ENCODE peak calls at places on chromosomes 11 and 22, in six cellular contexts. P, B, R, W, J and A are unnamed samples.
A peak's percentile ranks its signal among the peaks of the same experiment; 100 is the strongest.

GRCh38 chr11:64146036-64146943 is 19.6 kb downstream of the MACROD1 start:
- DNase-seq in P (peak; percentile 64), B (peak; percentile 45), R (peak; percentile 43), W (peak; percentile 37), J (peak; percentile 21), A (peak; percentile 33)

GRCh38 chr11:65468874-65469333 is 29.9 kb upstream of the MALAT1 start:
- DNase-seq in P (peak; percentile 96), B (peak; percentile 58), R (peak; percentile 34), W (no peak), J (no peak), A (peak; percentile 71)

GRCh38 chr11:43581370-43582023 is 99.0 kb upstream of the HSD17B12 start:
- DNase-seq in P (no peak), B (no peak), R (no peak), W (no peak), J (no peak), A (no peak)

GRCh38 chr11:47499160-47499559 is 50.2 kb upstream of the RAPSN start:
- DNase-seq in P (no peak), B (no peak), R (no peak), W (no peak), J (no peak), A (no peak)

GRCh38 chr11:6443269-6444003 is 2.6 kb upstream of the HPX start:
- DNase-seq in P (peak; percentile 58), B (peak; percentile 54), R (peak; percentile 44), W (peak; percentile 50), J (peak; percentile 43), A (no peak)

GRCh38 chr11:117664897-117665296 is 132.1 kb downstream of the DSCAML1 start:
- DNase-seq in P (no peak), B (no peak), R (no peak), W (no peak), J (no peak), A (no peak)

GRCh38 chr11:9103542-9104276 is 12.3 kb upstream of the SCUBE2 start:
- DNase-seq in P (peak; percentile 14), B (no peak), R (no peak), W (no peak), J (no peak), A (no peak)

GRCh38 chr11:128714881-128715280 is 21.0 kb downstream of the FLI1 start:
- DNase-seq in P (peak; percentile 66), B (no peak), R (no peak), W (peak; percentile 97), J (no peak), A (no peak)

GRCh38 chr22:44353063-44353440 is 40.3 kb upstream of the SHISAL1 start:
- DNase-seq in P (no peak), B (peak; percentile 2), R (no peak), W (no peak), J (no peak), A (no peak)

GRCh38 chr11:70244698-70245097 is 25.8 kb upstream of the PPFIA1 start:
- DNase-seq in P (peak; percentile 56), B (no peak), R (no peak), W (peak; percentile 98), J (no peak), A (no peak)

GRCh38 chr22:29503811-29504372 is 23.9 kb downstream of the NEFH start:
- DNase-seq in P (peak; percentile 17), B (peak; percentile 48), R (no peak), W (peak; percentile 79), J (no peak), A (no peak)

GRCh38 chr11:22787565-22788162 is 41.9 kb downstream of the SVIP start:
- DNase-seq in P (peak; percentile 53), B (no peak), R (peak; percentile 9), W (peak; percentile 56), J (peak; percentile 20), A (peak; percentile 16)

GRCh38 chr22:19805821-19806212 is 45.2 kb downstream of the TBX1 start:
- DNase-seq in P (peak; percentile 62), B (no peak), R (no peak), W (no peak), J (no peak), A (no peak)

GRCh38 chr22:42347281-42347824 is 76.9 kb upstream of the TCF20 start:
- DNase-seq in P (no peak), B (no peak), R (no peak), W (no peak), J (no peak), A (no peak)

GRCh38 chr11:123450593-123450992 is 20.5 kb downstream of the GRAMD1B start:
- DNase-seq in P (no peak), B (no peak), R (no peak), W (peak; percentile 91), J (no peak), A (no peak)

GRCh38 chr22:24694971-24695928 is 79.3 kb downstream of the PIWIL3 start:
- DNase-seq in P (no peak), B (no peak), R (no peak), W (no peak), J (no peak), A (no peak)

GRCh38 chr11:14855890-14856289 is 36.1 kb downstream of the CYP2R1 start:
- DNase-seq in P (no peak), B (no peak), R (no peak), W (no peak), J (no peak), A (no peak)

GRCh38 chr22:49469896-49470740 is 357.6 kb downstream of the BRD1 start:
- DNase-seq in P (no peak), B (no peak), R (no peak), W (no peak), J (no peak), A (no peak)

GRCh38 chr11:66720223-66720898 is 8.7 kb downstream of the SPTBN2 start:
- DNase-seq in P (peak; percentile 99), B (peak; percentile 35), R (no peak), W (peak; percentile 56), J (no peak), A (no peak)

GRCh38 chr11:47433991-47434786 is 8.0 kb upstream of the PSMC3 start:
- DNase-seq in P (no peak), B (peak; percentile 76), R (no peak), W (peak; percentile 70), J (no peak), A (no peak)

GRCh38 chr22:47162865-47163264 is 400.4 kb downstream of the TBC1D22A start:
- DNase-seq in P (no peak), B (no peak), R (no peak), W (no peak), J (no peak), A (no peak)

GRCh38 chr11:116975661-116976060 is 122.6 kb downstream of the SIK3 start:
- DNase-seq in P (no peak), B (no peak), R (no peak), W (no peak), J (no peak), A (no peak)

GRCh38 chr11:83862033-83862432 is 575.9 kb upstream of the CCDC90B start:
- DNase-seq in P (no peak), B (no peak), R (no peak), W (no peak), J (no peak), A (no peak)

GRCh38 chr22:41780714-41781507 is 19.6 kb upstream of the CCDC134 start:
- DNase-seq in P (no peak), B (peak; percentile 56), R (peak; percentile 93), W (peak; percentile 63), J (peak; percentile 96), A (peak; percentile 79)

GRCh38 chr11:120539681-120540369 is 28.3 kb downstream of the GRIK4 start:
- DNase-seq in P (peak; percentile 95), B (no peak), R (no peak), W (peak; percentile 67), J (no peak), A (no peak)

GRCh38 chr11:71117311-71117710 is 135.1 kb downstream of the SHANK2 start:
- DNase-seq in P (peak; percentile 64), B (no peak), R (no peak), W (no peak), J (no peak), A (no peak)

GRCh38 chr11:66639066-66639813 is 737 bp downstream of the RBM4 start:
- DNase-seq in P (peak; percentile 41), B (no peak), R (peak; percentile 51), W (peak; percentile 42), J (peak; percentile 56), A (no peak)

GRCh38 chr22:46878549-46878948 is 116.1 kb downstream of the TBC1D22A start:
- DNase-seq in P (no peak), B (no peak), R (no peak), W (no peak), J (no peak), A (no peak)

GRCh38 chr11:45900916-45901617 is 6.0 kb downstream of the FREY1 start:
- DNase-seq in P (no peak), B (no peak), R (no peak), W (no peak), J (no peak), A (no peak)

GRCh38 chr22:23105919-23106853 is 35.6 kb downstream of the RSPH14 start:
- DNase-seq in P (no peak), B (no peak), R (no peak), W (no peak), J (no peak), A (no peak)
- H3K27me3 ChIP-seq in P (no peaks in the 10 kb centered on the region), B (no peaks in the 10 kb centered on the region), R (no peaks in the 10 kb centered on the region), W (peaks cover under 1% of the 10 kb centered on the region), J (no peaks in the 10 kb centered on the region), A (no peaks in the 10 kb centered on the region)

DNA sequence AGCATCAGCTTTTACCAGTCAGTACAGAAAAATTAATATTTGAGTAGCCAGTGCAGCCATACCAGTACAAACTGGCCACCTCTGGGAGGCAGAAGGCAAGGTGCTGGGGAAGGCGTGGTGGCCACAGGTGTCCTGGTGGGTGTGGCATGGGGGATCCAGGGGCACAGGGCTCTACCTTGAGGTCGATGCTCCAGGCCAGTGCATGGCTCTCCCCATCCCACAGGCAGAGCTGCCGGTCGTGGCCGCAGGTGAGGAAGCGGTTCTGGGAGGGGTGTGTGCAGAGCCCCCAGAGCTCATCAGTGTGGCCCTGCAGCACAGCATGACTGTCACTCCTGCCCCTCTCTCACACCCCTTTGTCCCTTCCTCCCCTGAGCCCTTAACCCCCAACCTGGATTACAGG is 3.8 kb upstream of the MTA2 start:
- DNase-seq in P (no peak), B (no peak), R (no peak), W (no peak), J (no peak), A (no peak)
- H3K36me3 ChIP-seq in P (no peaks in the 10 kb centered on the region), B (peaks cover 37% of the 10 kb centered on the region), R (peaks cover 48% of the 10 kb centered on the region), W (peaks cover 31% of the 10 kb centered on the region), J (peaks cover 69% of the 10 kb centered on the region), A (peaks cover 10% of the 10 kb centered on the region)

GRCh38 chr22:32847067-32847491 is 45.6 kb downstream of the TIMP3 start:
- DNase-seq in P (no peak), B (no peak), R (no peak), W (no peak), J (no peak), A (no peak)
- H3K4me3 ChIP-seq in P (no peak overlapping the region), B (no peak overlapping the region), R (no peak overlapping the region), W (no peak overlapping the region), J (no peak overlapping the region), A (no peak overlapping the region)

GRCh38 chr11:109770323-109770722 is 322.9 kb upstream of the ZC3H12C start:
- DNase-seq in P (no peak), B (no peak), R (no peak), W (no peak), J (no peak), A (no peak)

DNA sequence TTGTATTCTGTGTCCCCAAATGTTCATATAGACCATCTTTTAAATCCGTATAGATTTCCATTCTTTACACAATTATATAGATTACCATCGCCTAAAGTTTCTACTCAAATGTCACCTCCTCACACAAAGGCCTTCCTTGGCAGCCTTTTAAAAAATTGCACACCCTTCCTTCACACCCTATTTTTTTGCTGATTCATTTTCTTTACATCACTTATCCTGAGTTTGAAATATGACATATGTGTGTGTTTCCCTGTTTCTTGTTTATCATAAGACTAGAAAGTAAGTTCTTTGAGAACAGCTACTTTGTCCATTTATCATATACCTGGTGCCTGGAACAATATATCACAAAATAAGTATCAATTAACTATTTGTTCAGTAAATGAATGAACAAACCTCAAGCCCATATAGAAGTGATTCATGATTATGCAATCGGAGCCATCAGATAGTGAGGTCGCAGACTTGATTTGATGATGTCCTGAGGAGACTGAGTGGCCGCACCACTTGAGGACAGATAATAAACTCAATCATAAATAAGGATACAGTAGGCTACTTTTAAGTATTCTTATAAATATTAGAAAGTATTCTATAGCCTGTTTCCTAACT is 327.4 kb upstream of the ZC3H12C start:
- DNase-seq in P (no peak), B (no peak), R (no peak), W (no peak), J (no peak), A (no peak)
- H3K27me3 ChIP-seq in P (peaks cover 13% of the 10 kb centered on the region), B (no peaks in the 10 kb centered on the region), R (no peaks in the 10 kb centered on the region), W (no peaks in the 10 kb centered on the region), J (no peaks in the 10 kb centered on the region), A (no peaks in the 10 kb centered on the region)